ENCODE peak calls at places on chromosomes 6 and 20, in ten cellular contexts. X is HEK293T; A is progenitor cell of endocrine pancreas; C is MCF 10A; M is central memory CD4-positive, alpha-beta T cell; G is tibial artery; F is HuH-7; D is NCI-H345; W is Kasumi-1; Z is heart left ventricle. O is an unnamed sample.

GRCh38 chr20:17614176-17614811 is 44.4 kb downstream of the DSTN start:
- DNase-seq in X (no peak), A (no peak), C (no peak), M (no peak), G (peak), F (peak), D (peak), W (no peak), Z (peak), O (no peak)

GRCh38 chr6:3624268-3625136 is 127.0 kb downstream of the PXDC1 start:
- DNase-seq in X (no peak), A (no peak), C (no peak), M (no peak), G (no peak), F (no peak), D (no peak), W (no peak), Z (no peak), O (peak)

GRCh38 chr6:104601008-104601745 is 258.5 kb downstream of the HACE1 start:
- DNase-seq in X (no peak), A (no peak), C (peak), M (no peak), G (no peak), F (no peak), D (no peak), W (no peak), Z (no peak), O (no peak)

GRCh38 chr6:73566954-73567591 is 46.2 kb upstream of the EEF1A1 start:
- DNase-seq in X (no peak), A (no peak), C (peak), M (no peak), G (peak), F (peak), D (no peak), W (no peak), Z (peak), O (peak)

GRCh38 chr20:35611482-35611881 is 4.1 kb upstream of the SPAG4 start:
- DNase-seq in X (no peak), A (no peak), C (no peak), M (no peak), G (no peak), F (no peak), D (no peak), W (no peak), Z (no peak), O (no peak)

GRCh38 chr20:61303675-61304074 is 51.6 kb downstream of the CDH4 start:
- DNase-seq in X (no peak), A (no peak), C (no peak), M (no peak), G (no peak), F (no peak), D (no peak), W (no peak), Z (no peak), O (no peak)

GRCh38 chr6:2990932-2991506 is 8.7 kb upstream of the NQO2 start:
- DNase-seq in X (no peak), A (no peak), C (no peak), M (no peak), G (no peak), F (no peak), D (no peak), W (no peak), Z (no peak), O (no peak)

GRCh38 chr20:6397115-6397514 is 274.3 kb upstream of the FERMT1 start:
- DNase-seq in X (no peak), A (no peak), C (no peak), M (no peak), G (no peak), F (no peak), D (no peak), W (no peak), Z (no peak), O (no peak)

GRCh38 chr6:16755544-16755943 is 5.7 kb downstream of the ATXN1 start:
- DNase-seq in X (no peak), A (no peak), C (no peak), M (no peak), G (no peak), F (no peak), D (no peak), W (no peak), Z (no peak), O (no peak)

GRCh38 chr20:31515775-31516107 is 1.5 kb downstream of the HM13 start:
- DNase-seq in X (no peak), A (no peak), C (no peak), M (no peak), G (no peak), F (no peak), D (no peak), W (no peak), Z (no peak), O (no peak)

GRCh38 chr20:15069355-15069754 is 731.9 kb upstream of the FLRT3 start:
- DNase-seq in X (no peak), A (no peak), C (no peak), M (no peak), G (no peak), F (no peak), D (no peak), W (no peak), Z (no peak), O (no peak)

GRCh38 chr6:30862156-30862875 is 22.0 kb upstream of the DDR1 start:
- DNase-seq in X (no peak), A (no peak), C (no peak), M (no peak), G (no peak), F (no peak), D (no peak), W (no peak), Z (no peak), O (no peak)

GRCh38 chr6:157898169-157898568 is 75.1 kb downstream of the SNX9 start:
- DNase-seq in X (no peak), A (no peak), C (no peak), M (no peak), G (no peak), F (no peak), D (no peak), W (peak), Z (no peak), O (no peak)

GRCh38 chr6:120354452-120355098 is 979.7 kb downstream of the TBC1D32 start:
- DNase-seq in X (no peak), A (no peak), C (no peak), M (no peak), G (no peak), F (no peak), D (no peak), W (no peak), Z (no peak), O (no peak)

GRCh38 chr6:110672122-110672521 is 143.1 kb downstream of the CDK19 start:
- DNase-seq in X (no peak), A (no peak), C (no peak), M (no peak), G (no peak), F (no peak), D (no peak), W (no peak), Z (no peak), O (no peak)

GRCh38 chr6:69044534-69044933 is 409.5 kb downstream of the ADGRB3 start:
- DNase-seq in X (no peak), A (no peak), C (no peak), M (no peak), G (no peak), F (no peak), D (no peak), W (no peak), Z (no peak), O (no peak)

GRCh38 chr6:89475106-89475505 is 42.2 kb downstream of the ANKRD6 start:
- DNase-seq in X (no peak), A (no peak), C (no peak), M (no peak), G (no peak), F (no peak), D (no peak), W (no peak), Z (no peak), O (no peak)

GRCh38 chr20:22974354-22974753 is 60.8 kb upstream of the SSTR4 start:
- DNase-seq in X (peak), A (no peak), C (peak), M (no peak), G (no peak), F (peak), D (no peak), W (peak), Z (no peak), O (no peak)

GRCh38 chr6:137056121-137056880 is 11.5 kb upstream of the IL20RA start:
- DNase-seq in X (no peak), A (no peak), C (no peak), M (no peak), G (no peak), F (no peak), D (no peak), W (no peak), Z (no peak), O (no peak)

GRCh38 chr6:134510920-134511319 is 193.0 kb upstream of the SGK1 start:
- DNase-seq in X (no peak), A (no peak), C (no peak), M (no peak), G (no peak), F (no peak), D (no peak), W (peak), Z (no peak), O (no peak)

GRCh38 chr6:84549912-84550311 is 214.5 kb downstream of the TBX18 start:
- DNase-seq in X (peak), A (no peak), C (peak), M (no peak), G (no peak), F (no peak), D (no peak), W (no peak), Z (no peak), O (no peak)

GRCh38 chr20:23215596-23215995 is 129.5 kb upstream of the CD93 start:
- DNase-seq in X (no peak), A (no peak), C (no peak), M (no peak), G (no peak), F (no peak), D (no peak), W (no peak), Z (no peak), O (peak)

GRCh38 chr20:20505554-20505953 is 137.7 kb downstream of the INSM1 start:
- DNase-seq in X (no peak), A (no peak), C (no peak), M (no peak), G (no peak), F (no peak), D (no peak), W (peak), Z (no peak), O (no peak)

GRCh38 chr6:33429745-33430042 is 9.8 kb downstream of the SYNGAP1 start:
- DNase-seq in X (no peak), A (no peak), C (no peak), M (peak), G (no peak), F (no peak), D (no peak), W (no peak), Z (no peak), O (no peak)

GRCh38 chr6:106107043-106107613 is 21.0 kb downstream of the PRDM1 start:
- DNase-seq in X (no peak), A (no peak), C (no peak), M (no peak), G (no peak), F (no peak), D (no peak), W (no peak), Z (no peak), O (peak)